ENCODE peak calls at places on chromosomes 4 and X, in ten cellular contexts. H is OCI-LY7; K is GM23338; F is ovary; B is uterus; Z is hepatocyte; S is CD8-positive, alpha-beta memory T cell; U is HCT116; A is tibial nerve; C is mesendoderm. L is an unnamed sample.

GRCh38 chr4:10571896-10572295 is 112.7 kb downstream of the CLNK start:
- DNase-seq in K (no peak), Z (no peak), F (no peak), H (no peak), U (no peak), C (no peak), B (no peak), A (no peak), S (no peak), L (no peak)

GRCh38 chrX:79325263-79325958 is 41.7 kb downstream of the ITM2A start:
- DNase-seq in B (no peak), H (no peak), F (no peak), U (no peak), S (peak), Z (no peak), K (peak), C (peak), A (no peak), L (no peak)

GRCh38 chr4:45876235-45876890 is 247.5 kb downstream of the GABRG1 start:
- DNase-seq in F (no peak), Z (peak), S (no peak), K (no peak), B (no peak), A (no peak), C (no peak), U (no peak), H (no peak), L (no peak)

GRCh38 chr4:6334203-6334887 is 64.7 kb downstream of the WFS1 start:
- DNase-seq in Z (no peak), C (no peak), H (no peak), A (no peak), F (no peak), K (no peak), B (no peak), U (no peak), S (no peak), L (no peak)

GRCh38 chr4:108449139-108449538 is 171.2 kb upstream of the RPL34 start:
- DNase-seq in K (no peak), Z (no peak), F (no peak), C (no peak), H (no peak), A (no peak), U (no peak), S (no peak), B (no peak), L (no peak)

GRCh38 chr4:92270908-92271307 is 32.9 kb upstream of the GRID2 start:
- DNase-seq in B (no peak), S (no peak), F (no peak), U (peak), H (no peak), A (no peak), K (peak), Z (no peak), C (peak), L (no peak)

GRCh38 chrX:72392816-72393800 is 87.4 kb upstream of the CITED1 start:
- DNase-seq in U (no peak), S (no peak), Z (no peak), K (no peak), B (no peak), H (no peak), A (no peak), F (no peak), C (no peak), L (no peak)

GRCh38 chr4:13182136-13182535 is 302.0 kb downstream of the RAB28 start:
- DNase-seq in H (no peak), K (no peak), F (no peak), C (no peak), B (no peak), S (no peak), A (no peak), Z (no peak), U (no peak), L (no peak)

GRCh38 chr4:30755306-30755705 is 35.1 kb downstream of the PCDH7 start:
- DNase-seq in F (no peak), C (no peak), B (no peak), U (no peak), H (no peak), K (no peak), Z (no peak), A (no peak), S (no peak), L (no peak)

GRCh38 chr4:91636083-91636482 is 667.7 kb upstream of the GRID2 start:
- DNase-seq in H (no peak), S (no peak), K (peak), C (peak), F (no peak), Z (no peak), B (no peak), A (no peak), U (no peak), L (no peak)

GRCh38 chr4:139978692-139979091 is 175.3 kb downstream of the MAML3 start:
- DNase-seq in B (no peak), A (no peak), C (no peak), U (no peak), F (no peak), K (no peak), Z (no peak), H (peak), S (no peak), L (no peak)

GRCh38 chr4:85776579-85776978 is 301.6 kb downstream of the ARHGAP24 start:
- DNase-seq in S (no peak), A (no peak), B (no peak), H (no peak), K (no peak), F (no peak), U (peak), Z (no peak), C (no peak), L (no peak)
- H3K27ac ChIP-seq in S (no peak), A (peak), B (no peak), H (no peak), K (no peak), F (no peak), U (no peak), Z (no peak), C (no peak), L (no peak)

DNA sequence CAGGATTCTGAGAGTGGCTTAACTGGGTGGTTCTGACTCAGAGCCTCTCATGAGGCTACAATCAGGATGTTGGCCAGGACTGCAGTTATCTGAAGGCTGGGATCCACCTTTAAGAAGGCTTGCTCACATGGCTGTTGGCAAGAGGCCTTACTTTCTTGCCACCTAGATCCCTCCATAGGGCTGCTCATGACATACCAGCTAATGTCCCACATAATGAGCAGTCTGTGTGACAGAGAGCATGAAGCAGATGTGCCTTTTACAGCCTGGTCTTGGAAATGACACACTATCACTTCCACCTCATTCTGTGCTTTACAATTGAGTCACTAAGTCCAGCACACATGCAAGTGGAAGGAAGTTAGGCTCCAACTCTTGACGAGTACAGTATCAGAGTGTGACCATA is 4.3 kb upstream of the RBM3 start:
- DNase-seq in Z (no peak), S (no peak), H (no peak), C (no peak), B (no peak), U (no peak), F (no peak), A (no peak), K (no peak), L (no peak)
- H3K4me3 ChIP-seq in Z (no peak), S (no peak), H (no peak), C (no peak), B (no peak), U (no peak), F (no peak), A (no peak), K (no peak), L (no peak)

DNA sequence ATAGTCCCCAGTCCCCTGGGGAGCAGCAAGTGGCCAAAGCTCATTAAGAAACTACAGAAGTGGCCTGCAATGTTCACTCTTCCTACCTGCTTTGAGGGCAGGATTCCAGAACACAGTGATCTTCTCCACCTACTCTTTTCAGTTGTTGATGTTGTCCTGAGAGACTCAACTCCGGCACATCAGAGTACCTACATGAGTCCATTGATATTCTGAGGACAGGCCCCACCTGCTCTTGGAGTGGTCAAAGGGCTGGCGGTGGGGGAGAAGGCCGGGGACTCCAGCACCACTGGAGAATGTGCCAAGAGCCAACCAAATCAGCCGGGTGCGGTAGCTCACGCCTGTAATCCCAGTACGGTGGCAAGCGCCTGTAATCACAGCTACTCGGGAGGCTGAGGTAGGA is 29.8 kb upstream of the DDX3X start:
- DNase-seq in F (no peak), C (no peak), U (no peak), A (no peak), B (no peak), S (no peak), H (no peak), K (no peak), Z (no peak), L (no peak)
- H3K27ac ChIP-seq in F (no peak), C (no peak), U (no peak), A (no peak), B (no peak), S (no peak), H (no peak), K (no peak), Z (no peak), L (no peak)

DNA sequence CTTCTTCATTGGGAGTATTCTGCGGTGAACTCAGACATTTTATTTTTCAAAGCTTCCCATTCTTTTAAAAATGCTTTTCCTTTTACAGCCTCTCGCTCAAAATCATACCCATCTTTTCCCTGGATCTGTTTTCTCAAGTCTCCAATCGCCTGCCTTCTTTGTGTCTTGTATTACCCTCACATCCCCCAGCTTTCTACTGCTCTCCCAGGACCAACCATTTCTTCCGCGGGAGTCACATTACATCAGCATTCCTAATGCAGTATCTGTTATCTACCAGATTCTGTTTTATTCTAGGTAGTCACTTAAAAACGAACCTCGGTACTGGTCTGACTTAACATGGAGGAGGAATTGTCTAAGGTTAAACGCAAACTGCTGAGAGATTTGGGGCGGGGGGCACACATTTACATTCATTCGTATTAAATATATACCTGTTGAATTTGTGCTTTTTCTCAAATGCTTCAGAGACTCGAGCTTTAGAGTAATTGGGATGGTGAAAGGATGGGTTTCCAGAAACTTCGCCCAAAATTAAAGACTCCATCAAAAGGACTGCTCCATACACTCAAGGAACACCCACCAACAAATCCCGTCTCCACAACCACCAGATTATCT is 493 bp upstream of the UCHL1 start:
- DNase-seq in H (peak), A (no peak), Z (no peak), K (peak), U (no peak), B (no peak), C (peak), S (no peak), F (no peak), L (no peak)
- H3K4me3 ChIP-seq in H (peak), A (peak), Z (no peak), K (peak), U (no peak), B (peak), C (peak), S (no peak), F (peak), L (peak)

DNA sequence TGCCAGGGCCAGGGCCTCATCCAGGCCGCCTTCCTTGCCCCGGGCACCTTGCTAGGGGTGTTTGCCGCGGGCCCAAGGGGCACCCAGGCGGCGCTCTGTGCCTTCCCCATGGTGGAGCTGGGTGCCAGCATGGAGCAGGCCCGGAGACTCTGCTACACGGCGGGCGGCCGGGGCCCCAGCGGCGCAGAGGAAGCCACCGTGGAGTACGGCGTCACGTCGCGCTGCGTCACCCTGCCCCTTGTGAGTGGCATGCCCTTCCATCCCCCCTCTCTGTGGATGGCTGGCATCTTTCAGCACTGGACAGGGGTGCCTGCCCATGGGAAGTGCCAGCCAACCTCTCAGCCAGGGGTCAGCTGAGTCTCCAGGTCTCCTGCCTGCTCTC is 3.6 kb downstream of the PLXNB3 start:
- DNase-seq in U (no peak), C (no peak), A (no peak), H (no peak), B (no peak), Z (no peak), S (no peak), K (no peak), F (no peak), L (no peak)
- H3K27ac ChIP-seq in U (no peak), C (no peak), A (peak), H (no peak), B (no peak), Z (no peak), S (no peak), K (no peak), F (no peak), L (no peak)

GRCh38 chrX:37349131-37350033 is at the start of gene PRRG1:
- DNase-seq in A (peak), C (peak), H (no peak), Z (peak), F (peak), B (peak), S (no peak), U (peak), K (peak), L (peak)
- H3K4me3 ChIP-seq in A (peak), C (peak), H (no peak), Z (peak), F (peak), B (peak), S (no peak), U (peak), K (peak), L (peak)

GRCh38 chr4:181959121-181959520 is 284.1 kb upstream of the TENM3 start:
- DNase-seq in F (no peak), Z (no peak), H (no peak), K (no peak), B (no peak), A (no peak), S (no peak), U (no peak), C (peak), L (no peak)
- H3K27ac ChIP-seq in F (no peak), Z (no peak), H (no peak), K (no peak), B (no peak), A (peak), S (no peak), U (no peak), C (no peak), L (no peak)